ENCODE peak calls at places on chromosome 9, in six cellular contexts. F, O, L, M, H and S are unnamed samples.

GRCh38 chr9:114805670-114806551 is at the start of gene TNFSF15:
- DNase-seq in F (no peak), O (peak), L (no peak), M (no peak), H (no peak), S (peak)

GRCh38 chr9:114371986-114372917 is 15.5 kb downstream of the AKNA start:
- DNase-seq in F (peak), O (peak), L (no peak), M (peak), H (peak), S (peak)

GRCh38 chr9:13088734-13089427 is 190.6 kb downstream of the MPDZ start:
- DNase-seq in F (peak), O (peak), L (peak), M (peak), H (peak), S (peak)

GRCh38 chr9:105608685-105609598 is 51.0 kb downstream of the FKTN start:
- DNase-seq in F (peak), O (peak), L (peak), M (peak), H (no peak), S (peak)

GRCh38 chr9:134366223-134367031 is 40.2 kb downstream of the RXRA start:
- DNase-seq in F (peak), O (no peak), L (peak), M (peak), H (peak), S (no peak)

GRCh38 chr9:73023025-73023541 is 70.2 kb upstream of the ALDH1A1 start:
- DNase-seq in F (peak), O (peak), L (no peak), M (peak), H (peak), S (peak)

GRCh38 chr9:7140401-7140800 is 382.6 kb downstream of the KDM4C start:
- DNase-seq in F (no peak), O (no peak), L (no peak), M (no peak), H (no peak), S (no peak)

GRCh38 chr9:6564868-6565267 is 80.7 kb downstream of the GLDC start:
- DNase-seq in F (no peak), O (no peak), L (no peak), M (peak), H (no peak), S (no peak)

GRCh38 chr9:136297016-136297691 is 6.7 kb downstream of the CCDC187 start:
- DNase-seq in F (no peak), O (no peak), L (no peak), M (no peak), H (no peak), S (peak)

GRCh38 chr9:128552744-128553221 is 396 bp downstream of the SPTAN1 start:
- DNase-seq in F (peak), O (peak), L (no peak), M (peak), H (peak), S (peak)

GRCh38 chr9:128081052-128081451 is 13.0 kb downstream of the SLC25A25 start:
- DNase-seq in F (peak), O (no peak), L (peak), M (peak), H (peak), S (peak)

GRCh38 chr9:89309608-89310485 is 1.1 kb upstream of the CKS2 start:
- DNase-seq in F (peak), O (peak), L (no peak), M (peak), H (no peak), S (peak)

GRCh38 chr9:16368425-16369087 is 501.9 kb downstream of the BNC2 start:
- DNase-seq in F (no peak), O (no peak), L (no peak), M (peak), H (no peak), S (no peak)

GRCh38 chr9:114546851-114547250 is 40.7 kb upstream of the ATP6V1G1 start:
- DNase-seq in F (no peak), O (no peak), L (no peak), M (peak), H (no peak), S (no peak)

GRCh38 chr9:38414040-38414723 is 10.1 kb downstream of the IGFBPL1 start:
- DNase-seq in F (no peak), O (no peak), L (no peak), M (no peak), H (no peak), S (no peak)

GRCh38 chr9:131252120-131252519 is 24.2 kb downstream of the FAM78A start:
- DNase-seq in F (no peak), O (no peak), L (no peak), M (no peak), H (no peak), S (no peak)
- H3K4me3 ChIP-seq in F (no peak), O (peak), L (no peak), M (no peak), H (no peak), S (peak)

DNA sequence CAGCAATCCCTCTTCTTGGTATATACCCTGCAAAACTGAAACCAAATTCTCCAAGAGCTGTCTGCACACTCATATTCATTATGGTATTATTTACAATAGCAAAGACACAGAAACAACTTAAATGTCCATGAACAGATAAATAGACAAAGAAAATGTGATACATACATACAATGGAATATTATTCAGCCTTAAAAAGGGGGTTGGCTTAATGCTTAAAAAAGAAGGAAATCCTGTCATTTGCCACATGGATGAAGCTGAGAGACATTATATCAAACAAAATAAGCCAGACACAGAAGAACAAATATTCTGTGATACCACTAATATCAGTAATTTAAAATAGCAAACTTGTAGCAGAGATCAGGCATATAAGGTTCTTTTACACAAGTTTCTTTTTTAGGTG is 46.5 kb upstream of the GAS1 start:
- DNase-seq in F (no peak), O (no peak), L (no peak), M (no peak), H (no peak), S (no peak)
- H3K4me3 ChIP-seq in F (no peak), O (no peak), L (no peak), M (no peak), H (no peak), S (no peak)

GRCh38 chr9:33439731-33440130 is 7.7 kb downstream of the AQP3 start:
- DNase-seq in F (no peak), O (no peak), L (no peak), M (no peak), H (no peak), S (no peak)

GRCh38 chr9:33443047-33443446 is 4.3 kb downstream of the AQP3 start:
- DNase-seq in F (no peak), O (no peak), L (no peak), M (peak), H (no peak), S (no peak)

GRCh38 chr9:33443504-33444154 is 3.8 kb downstream of the AQP3 start:
- DNase-seq in F (no peak), O (no peak), L (no peak), M (no peak), H (no peak), S (no peak)

GRCh38 chr9:33440609-33441008 is 6.8 kb downstream of the AQP3 start:
- DNase-seq in F (no peak), O (no peak), L (no peak), M (no peak), H (no peak), S (no peak)

DNA sequence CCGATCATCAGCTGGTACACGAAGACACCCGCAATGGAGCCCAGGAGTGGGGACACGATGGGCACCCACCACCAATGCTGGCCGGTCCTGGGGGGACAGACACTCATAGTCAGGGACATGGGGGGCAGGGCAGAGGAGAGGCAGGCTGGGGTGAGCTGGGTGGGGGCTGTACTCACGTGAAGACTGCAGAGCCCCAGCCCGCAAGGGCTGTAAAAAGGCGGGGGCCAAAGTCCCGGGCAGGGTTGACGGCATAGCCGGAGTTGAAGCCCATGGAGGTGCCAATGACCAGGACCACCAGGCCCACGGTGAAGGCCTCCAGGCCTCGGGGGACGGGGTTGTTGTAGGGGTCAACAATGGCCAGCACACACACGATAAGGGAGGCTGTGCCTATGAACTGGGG is 5.3 kb downstream of the AQP3 start:
- DNase-seq in F (no peak), O (no peak), L (no peak), M (no peak), H (no peak), S (no peak)
- H3K4me3 ChIP-seq in F (no peak), O (no peak), L (no peak), M (no peak), H (no peak), S (no peak)

GRCh38 chr9:131346559-131346958 is 47.3 kb upstream of the PRRC2B start:
- DNase-seq in F (no peak), O (no peak), L (no peak), M (no peak), H (no peak), S (no peak)

GRCh38 chr9:131347376-131348020 is 46.4 kb upstream of the PRRC2B start:
- DNase-seq in F (no peak), O (no peak), L (no peak), M (no peak), H (no peak), S (no peak)

GRCh38 chr9:131348631-131349521 is 45.0 kb upstream of the PRRC2B start:
- DNase-seq in F (no peak), O (no peak), L (no peak), M (peak), H (no peak), S (no peak)

GRCh38 chr9:131349522-131349880 is 44.4 kb upstream of the PRRC2B start:
- DNase-seq in F (no peak), O (no peak), L (no peak), M (no peak), H (no peak), S (no peak)

GRCh38 chr9:131349881-131350563 is 43.9 kb upstream of the PRRC2B start:
- DNase-seq in F (peak), O (peak), L (peak), M (peak), H (peak), S (peak)
- H3K4me3 ChIP-seq in F (peak), O (no peak), L (peak), M (peak), H (peak), S (no peak)

GRCh38 chr9:133132174-133132573 is 11.1 kb upstream of the RALGDS start:
- DNase-seq in F (no peak), O (no peak), L (no peak), M (no peak), H (no peak), S (no peak)
- H3K4me3 ChIP-seq in F (no peak), O (no peak), L (no peak), M (no peak), H (no peak), S (no peak)

DNA sequence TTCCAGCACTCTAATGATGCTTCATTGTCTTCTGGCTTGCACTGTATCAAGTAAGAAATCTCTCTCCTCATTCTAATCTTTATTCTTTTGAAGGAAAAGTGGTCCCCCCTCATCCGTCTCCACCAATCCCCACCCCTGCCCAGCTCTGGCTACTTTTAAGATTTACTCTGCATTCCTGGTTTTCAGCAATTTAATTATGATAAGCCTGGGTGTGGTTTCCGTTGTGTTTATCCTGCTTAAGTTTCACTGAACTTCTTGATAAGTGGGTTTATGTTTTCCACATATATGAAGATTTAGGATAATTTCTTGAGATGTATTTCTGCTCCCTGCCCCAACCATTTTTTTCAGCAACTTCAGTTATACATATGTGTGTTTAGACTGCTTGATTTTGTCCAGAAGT is 46.5 kb downstream of the PTBP3 start:
- DNase-seq in F (no peak), O (no peak), L (no peak), M (no peak), H (no peak), S (no peak)
- H3K4me3 ChIP-seq in F (no peak), O (no peak), L (no peak), M (no peak), H (no peak), S (no peak)

DNA sequence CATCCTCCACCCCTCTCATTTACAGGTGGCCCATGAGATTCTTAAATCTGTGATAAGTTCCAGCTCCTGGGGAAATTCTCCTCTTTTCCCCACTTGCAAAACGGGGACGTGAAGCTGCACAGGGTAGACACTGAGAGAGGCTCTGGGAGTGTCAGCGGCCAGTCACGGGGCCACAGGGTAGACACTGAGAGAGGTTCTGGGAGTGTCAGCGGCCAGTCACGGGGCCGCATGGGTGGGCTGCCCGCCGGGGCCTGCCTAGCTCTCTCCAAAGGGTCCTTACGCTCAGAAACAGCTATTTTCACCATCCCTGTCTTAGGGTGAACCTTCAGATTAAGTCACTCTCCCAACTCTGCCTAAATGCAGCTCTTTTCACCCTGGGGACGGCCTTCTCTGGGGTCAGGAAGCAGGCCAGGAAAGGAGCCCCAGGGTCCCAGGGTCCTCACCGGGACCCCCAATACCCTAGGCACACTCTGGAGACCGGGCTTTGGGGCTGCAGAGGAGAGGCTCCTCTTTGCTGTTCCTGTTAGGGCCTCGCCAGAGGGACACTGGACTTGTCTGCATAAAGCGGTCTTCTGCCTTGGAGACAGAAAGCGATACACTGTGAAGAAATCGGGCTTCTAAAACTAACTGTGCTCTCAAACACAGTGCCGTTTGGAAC is 1.5 kb downstream of the FAM78A start:
- DNase-seq in F (no peak), O (peak), L (no peak), M (no peak), H (no peak), S (peak)
- H3K4me3 ChIP-seq in F (no peak), O (peak), L (no peak), M (no peak), H (no peak), S (peak)